ENCODE peak calls at places on chromosome 14, in nine cellular contexts. R is RKO, Z is hypothalamus, N is NB4, A is endothelial cell, Q is iris pigment epithelial cell, Y is RPMI7951, K is A549, V is bronchial epithelial cell. U is an unnamed sample.
A peak's percentile ranks its signal among the peaks of the same experiment; 100 is the strongest.

GRCh38 chr14:68397827-68398226 is 395.0 kb downstream of the ZFP36L1 start:
- DNase-seq in R (no peak), Z (no peak), N (no peak), A (no peak), Q (no peak), Y (peak; percentile 96), K (no peak), V (no peak), U (no peak)

GRCh38 chr14:81625343-81625742 is 91.7 kb upstream of the SEL1L start:
- DNase-seq in R (peak; percentile 71), Z (no peak), N (peak; percentile 46), A (no peak), Q (peak; percentile 21), Y (peak; percentile 20), K (peak; percentile 29), V (peak; percentile 48), U (peak; percentile 83)

GRCh38 chr14:56004807-56005579 is 113.2 kb upstream of the PELI2 start:
- DNase-seq in R (no peak), Z (no peak), N (no peak), A (no peak), Q (peak; percentile 57), Y (peak; percentile 69), K (peak; percentile 69), V (peak; percentile 70), U (no peak)

GRCh38 chr14:67151082-67151666 is 38.1 kb upstream of the GARIN2 start:
- DNase-seq in R (no peak), Z (no peak), N (no peak), A (no peak), Q (no peak), Y (peak; percentile 23), K (no peak), V (no peak), U (no peak)

GRCh38 chr14:105666420-105666819 is 140.0 kb downstream of the TMEM121 start:
- DNase-seq in R (no peak), Z (no peak), N (no peak), A (no peak), Q (no peak), Y (no peak), K (no peak), V (no peak), U (no peak)

GRCh38 chr14:35355981-35356839 is 48.3 kb downstream of the NFKBIA start:
- DNase-seq in R (no peak), Z (no peak), N (no peak), A (no peak), Q (peak; percentile 71), Y (no peak), K (peak; percentile 68), V (peak; percentile 52), U (no peak)

GRCh38 chr14:76456200-76456599 is 80.3 kb downstream of the ESRRB start:
- DNase-seq in R (peak; percentile 24), Z (no peak), N (peak; percentile 49), A (peak; percentile 69), Q (peak; percentile 25), Y (peak; percentile 33), K (peak; percentile 41), V (peak; percentile 18), U (peak; percentile 5)

GRCh38 chr14:101474563-101475467 is 86.5 kb upstream of the DIO3 start:
- DNase-seq in R (no peak), Z (no peak), N (no peak), A (no peak), Q (no peak), Y (no peak), K (no peak), V (no peak), U (no peak)

GRCh38 chr14:24280797-24281460 is 9.5 kb upstream of the RABGGTA start:
- DNase-seq in R (no peak), Z (no peak), N (no peak), A (no peak), Q (no peak), Y (no peak), K (no peak), V (peak; percentile 39), U (no peak)

GRCh38 chr14:63603749-63604277 is 37.9 kb downstream of the WDR89 start:
- DNase-seq in R (no peak), Z (no peak), N (no peak), A (no peak), Q (no peak), Y (no peak), K (no peak), V (peak; percentile 7), U (no peak)

GRCh38 chr14:98952595-98953325 is 319.2 kb downstream of the BCL11B start:
- DNase-seq in R (peak; percentile 70), Z (no peak), N (peak; percentile 53), A (no peak), Q (peak; percentile 31), Y (peak; percentile 92), K (peak; percentile 52), V (peak; percentile 83), U (no peak)

GRCh38 chr14:103001651-103002396 is 55.5 kb downstream of the CDC42BPB start:
- DNase-seq in R (no peak), Z (no peak), N (no peak), A (no peak), Q (no peak), Y (no peak), K (no peak), V (no peak), U (no peak)

GRCh38 chr14:91309756-91310280 is 65.3 kb upstream of the GPR68 start:
- DNase-seq in R (no peak), Z (no peak), N (no peak), A (no peak), Q (no peak), Y (no peak), K (no peak), V (no peak), U (no peak)

GRCh38 chr14:50928002-50928635 is 16.2 kb downstream of the PYGL start:
- DNase-seq in R (no peak), Z (no peak), N (peak; percentile 96), A (no peak), Q (peak; percentile 90), Y (peak; percentile 33), K (no peak), V (no peak), U (peak; percentile 89)

GRCh38 chr14:73243341-73243740 is 6.0 kb downstream of the PAPLN start:
- DNase-seq in R (no peak), Z (no peak), N (no peak), A (no peak), Q (no peak), Y (no peak), K (no peak), V (no peak), U (no peak)

GRCh38 chr14:34722723-34723545 is 8.5 kb upstream of the CFL2 start:
- DNase-seq in R (peak; percentile 72), Z (no peak), N (peak; percentile 60), A (peak; percentile 39), Q (peak; percentile 51), Y (peak; percentile 59), K (peak; percentile 70), V (peak; percentile 55), U (peak; percentile 77)

GRCh38 chr14:52862652-52863338 is 71.4 kb upstream of the GNPNAT1 start:
- DNase-seq in R (no peak), Z (no peak), N (no peak), A (no peak), Q (peak; percentile 91), Y (peak; percentile 40), K (no peak), V (peak; percentile 63), U (no peak)

GRCh38 chr14:99579077-99579836 is 24.8 kb downstream of the CCDC85C start:
- DNase-seq in R (no peak), Z (no peak), N (no peak), A (no peak), Q (no peak), Y (no peak), K (peak; percentile 35), V (peak; percentile 68), U (no peak)

GRCh38 chr14:73402579-73402978 is 55.8 kb downstream of the NUMB start:
- DNase-seq in R (no peak), Z (no peak), N (no peak), A (no peak), Q (no peak), Y (no peak), K (no peak), V (no peak), U (no peak)

GRCh38 chr14:50667491-50668007 is 557 bp downstream of the SAV1 start:
- DNase-seq in R (no peak), Z (no peak), N (no peak), A (no peak), Q (no peak), Y (no peak), K (no peak), V (peak; percentile 9), U (no peak)

GRCh38 chr14:79992799-79993198 is 218.5 kb downstream of the DIO2 start:
- DNase-seq in R (no peak), Z (no peak), N (peak; percentile 1), A (no peak), Q (no peak), Y (no peak), K (no peak), V (no peak), U (peak; percentile 69)

GRCh38 chr14:22432348-22432976 is 156.6 kb downstream of the DAD1 start:
- DNase-seq in R (peak; percentile 27), Z (no peak), N (peak; percentile 56), A (no peak), Q (peak; percentile 96), Y (peak; percentile 95), K (peak; percentile 77), V (peak; percentile 97), U (peak; percentile 95)

GRCh38 chr14:59293934-59294661 is 105.6 kb downstream of the DAAM1 start:
- DNase-seq in R (no peak), Z (no peak), N (no peak), A (no peak), Q (no peak), Y (no peak), K (no peak), V (no peak), U (no peak)

GRCh38 chr14:101087614-101088394 is 184.3 kb upstream of the RTL1 start:
- DNase-seq in R (no peak), Z (no peak), N (peak; percentile 39), A (no peak), Q (peak; percentile 69), Y (peak; percentile 15), K (no peak), V (no peak), U (no peak)

GRCh38 chr14:101022916-101023435 is 119.5 kb upstream of the RTL1 start:
- DNase-seq in R (no peak), Z (no peak), N (no peak), A (no peak), Q (no peak), Y (no peak), K (no peak), V (no peak), U (no peak)

GRCh38 chr14:52272375-52272774 is 4.9 kb downstream of the PTGDR start:
- DNase-seq in R (peak; percentile 32), Z (no peak), N (peak; percentile 42), A (peak; percentile 53), Q (peak; percentile 50), Y (peak; percentile 32), K (peak; percentile 33), V (peak; percentile 29), U (peak; percentile 66)

GRCh38 chr14:55514819-55515470 is 65.1 kb upstream of the KTN1 start:
- DNase-seq in R (peak; percentile 19), Z (peak; percentile 0), N (no peak), A (no peak), Q (peak; percentile 87), Y (peak; percentile 30), K (no peak), V (peak; percentile 63), U (no peak)

U was measured in Kasumi-1.